ENCODE peak calls at places on chromosomes 4 and X, in five cellular contexts. V is M059J; O is activated naive CD8-positive, alpha-beta T cell treated with anti-CD3 and anti-CD28 coated beads, Interleukin-2, amount 50 U/mL, for 24 hours; D is activated B cell treated with CpG ODN at 0.5 μM for 24 hours; G is astrocyte of the spinal cord. L is an unnamed sample.

GRCh38 chr4:15420642-15421041 is 7.2 kb upstream of the C1QTNF7 start:
- DNase-seq in G (peak), D (no peak), V (peak), O (no peak), L (no peak)

GRCh38 chr4:13548984-13549546 is 4.8 kb upstream of the NKX3-2 start:
- DNase-seq in V (peak), D (peak), G (peak), O (peak), L (no peak)

GRCh38 chr4:106530816-106531215 is 162.2 kb upstream of the GIMD1 start:
- DNase-seq in O (no peak), V (no peak), G (peak), D (no peak), L (no peak)

GRCh38 chr4:39526810-39527295 is 386 bp downstream of the UGDH start:
- DNase-seq in V (no peak), O (peak), G (no peak), D (no peak), L (no peak)

GRCh38 chr4:164700471-164700870 is 53.5 kb upstream of the SMIM31 start:
- DNase-seq in D (no peak), O (peak), G (no peak), V (peak), L (no peak)

GRCh38 chrX:135114392-135114791 is 5.9 kb downstream of the ETDB start:
- DNase-seq in O (no peak), G (no peak), D (no peak), V (no peak), L (no peak)

GRCh38 chr4:42050850-42051249 is 60.5 kb downstream of the SLC30A9 start:
- DNase-seq in O (no peak), V (no peak), G (no peak), D (no peak), L (no peak)

GRCh38 chrX:151370906-151371305 is 26.1 kb upstream of the VMA21 start:
- DNase-seq in V (no peak), O (no peak), G (no peak), D (no peak), L (no peak)

GRCh38 chr4:76601791-76602190 is 166.8 kb downstream of the SHROOM3 start:
- DNase-seq in O (no peak), G (peak), V (no peak), D (no peak), L (no peak)

GRCh38 chr4:148141536-148141935 is 300.7 kb downstream of the NR3C2 start:
- DNase-seq in O (no peak), G (no peak), V (no peak), D (no peak), L (no peak)

GRCh38 chr4:13919021-13919441 is 291.5 kb upstream of the BOD1L1 start:
- DNase-seq in G (peak), D (no peak), O (no peak), V (peak), L (no peak)

GRCh38 chr4:84966382-84967291 is at the start of gene WDFY3:
- DNase-seq in G (peak), D (no peak), V (peak), O (peak), L (peak)

GRCh38 chr4:177479063-177479462 is 36.8 kb upstream of the AGA start:
- DNase-seq in G (no peak), O (no peak), D (no peak), V (no peak), L (no peak)

GRCh38 chrX:74458738-74459137 is 37.4 kb downstream of the SLC16A2 start:
- DNase-seq in G (peak), D (no peak), O (no peak), V (peak), L (no peak)

GRCh38 chr4:20313237-20314030 is 61.7 kb downstream of the SLIT2 start:
- DNase-seq in O (peak), D (no peak), V (no peak), G (no peak), L (no peak)

GRCh38 chr4:70927502-70928139 is 25.5 kb downstream of the MOB1B start:
- DNase-seq in V (no peak), D (no peak), O (peak), G (no peak), L (no peak)

GRCh38 chr4:102574317-102574716 is 73.2 kb downstream of the NFKB1 start:
- DNase-seq in V (no peak), O (no peak), G (peak), D (no peak), L (no peak)

GRCh38 chrX:39261446-39262147 is 460.3 kb downstream of the MID1IP1 start:
- DNase-seq in O (no peak), G (peak), D (no peak), V (peak), L (no peak)

GRCh38 chr4:169428376-169428775 is 157.6 kb upstream of the SH3RF1 start:
- DNase-seq in G (no peak), O (no peak), V (no peak), D (no peak), L (no peak)

GRCh38 chrX:131677655-131678628 is 134.1 kb downstream of the OR13H1 start:
- DNase-seq in G (peak), O (peak), V (peak), D (peak), L (peak)

GRCh38 chr4:1177274-1178141 is 5.1 kb upstream of the SPON2 start:
- DNase-seq in G (no peak), D (no peak), V (peak), O (peak), L (no peak)

GRCh38 chr4:142817442-142817841 is 28.7 kb downstream of the INPP4B start:
- DNase-seq in G (peak), V (peak), D (no peak), O (peak), L (peak)

GRCh38 chr4:40264497-40264896 is 67.7 kb downstream of the RHOH start:
- DNase-seq in O (no peak), D (no peak), G (peak), V (peak), L (no peak)

GRCh38 chr4:182143822-182144620 is 99.2 kb upstream of the TENM3 start:
- DNase-seq in O (no peak), G (peak), D (no peak), V (peak), L (peak)

GRCh38 chrX:41686788-41687187 is 2.0 kb upstream of the GPR34 start:
- DNase-seq in O (no peak), V (no peak), G (no peak), D (no peak), L (no peak)

GRCh38 chrX:109629310-109629709 is 4.3 kb upstream of the KCNE5 start:
- DNase-seq in V (no peak), O (no peak), D (no peak), G (peak), L (no peak)

GRCh38 chrX:134537179-134537945 is 77.4 kb downstream of the HPRT1 start:
- DNase-seq in G (peak), V (peak), D (no peak), O (no peak), L (no peak)

GRCh38 chrX:7019555-7019954 is 128.0 kb upstream of the STS start:
- DNase-seq in V (no peak), D (no peak), G (no peak), O (no peak), L (no peak)

GRCh38 chrX:52585892-52586291 is 68.8 kb downstream of the SSX7 start:
- DNase-seq in G (no peak), D (no peak), O (no peak), V (no peak), L (no peak)

GRCh38 chr4:26787461-26788340 is 72.9 kb upstream of the STIM2 start:
- DNase-seq in D (no peak), V (peak), G (peak), O (peak), L (peak)

GRCh38 chr4:159070742-159071141 is 32.1 kb upstream of the RAPGEF2 start:
- DNase-seq in D (no peak), G (peak), O (no peak), V (peak), L (no peak)